ENCODE peak calls at places on chromosomes 12 and 14, in eight cellular contexts. T, I, B, E, O, J, M and N are unnamed samples.

GRCh38 chr12:117097159-117097558 is 2.1 kb downstream of the TESC start:
- DNase-seq in T (no peak), I (no peak), B (no peak), E (no peak), O (no peak), J (no peak), M (no peak), N (no peak)

GRCh38 chr12:95626854-95627253 is 75.6 kb upstream of the USP44 start:
- DNase-seq in T (no peak), I (no peak), B (no peak), E (no peak), O (no peak), J (no peak), M (no peak), N (no peak)

GRCh38 chr12:2922329-2922728 is 31.6 kb downstream of the TULP3 start:
- DNase-seq in T (no peak), I (no peak), B (no peak), E (no peak), O (no peak), J (no peak), M (no peak), N (no peak)

GRCh38 chr12:11863988-11864387 is 206.8 kb upstream of the BCL2L14 start:
- DNase-seq in T (no peak), I (no peak), B (no peak), E (no peak), O (no peak), J (no peak), M (no peak), N (no peak)

GRCh38 chr12:120399531-120399930 is 30.6 kb upstream of the MSI1 start:
- DNase-seq in T (no peak), I (no peak), B (no peak), E (no peak), O (peak; percentile 5), J (no peak), M (no peak), N (no peak)

GRCh38 chr12:57063991-57064725 is 14.2 kb upstream of the MYO1A start:
- DNase-seq in T (no peak), I (no peak), B (no peak), E (no peak), O (peak; percentile 69), J (no peak), M (no peak), N (no peak)

GRCh38 chr12:2163172-2163927 is 110.6 kb downstream of the CACNA1C start:
- DNase-seq in T (peak; percentile 70), I (peak; percentile 77), B (peak; percentile 27), E (peak; percentile 67), O (no peak), J (peak; percentile 92), M (no peak), N (no peak)

GRCh38 chr12:117098361-117099217 is 627 bp downstream of the TESC start:
- DNase-seq in T (peak; percentile 75), I (no peak), B (peak; percentile 37), E (peak; percentile 86), O (no peak), J (peak; percentile 16), M (peak; percentile 37), N (no peak)

GRCh38 chr14:39230416-39230815 is 3.3 kb upstream of the MIA2 start:
- DNase-seq in T (no peak), I (no peak), B (peak; percentile 19), E (no peak), O (no peak), J (no peak), M (no peak), N (no peak)

GRCh38 chr12:107448198-107448597 is 237.4 kb upstream of the PWP1 start:
- DNase-seq in T (no peak), I (no peak), B (peak; percentile 18), E (no peak), O (no peak), J (peak; percentile 20), M (peak; percentile 37), N (no peak)

GRCh38 chr12:53868516-53868986 is 70.1 kb upstream of the HOXC13 start:
- DNase-seq in T (no peak), I (no peak), B (no peak), E (no peak), O (no peak), J (no peak), M (peak; percentile 90), N (no peak)

GRCh38 chr12:68336754-68337343 is 4.7 kb upstream of the MDM1 start:
- DNase-seq in T (no peak), I (no peak), B (no peak), E (no peak), O (no peak), J (peak; percentile 36), M (peak; percentile 22), N (no peak)

GRCh38 chr14:104516906-104517305 is 62.7 kb upstream of the C14orf180 start:
- DNase-seq in T (no peak), I (no peak), B (no peak), E (no peak), O (no peak), J (no peak), M (no peak), N (peak; percentile 64)

GRCh38 chr12:45547822-45548221 is 181.7 kb upstream of the ARID2 start:
- DNase-seq in T (no peak), I (no peak), B (no peak), E (no peak), O (no peak), J (no peak), M (no peak), N (no peak)

GRCh38 chr12:116532986-116533342 is 26.2 kb upstream of the MAP1LC3B2 start:
- DNase-seq in T (no peak), I (no peak), B (no peak), E (peak; percentile 66), O (no peak), J (no peak), M (no peak), N (no peak)

GRCh38 chr12:4807813-4808212 is 87.6 kb downstream of the GALNT8 start:
- DNase-seq in T (no peak), I (no peak), B (no peak), E (no peak), O (no peak), J (no peak), M (no peak), N (no peak)

GRCh38 chr12:6946033-6946919 is 2.5 kb downstream of the C12orf57 start:
- DNase-seq in T (peak; percentile 97), I (no peak), B (peak; percentile 87), E (peak; percentile 99), O (peak; percentile 80), J (peak; percentile 95), M (peak; percentile 96), N (no peak)

GRCh38 chr14:24971255-24971654 is 78.7 kb downstream of the STXBP6 start:
- DNase-seq in T (no peak), I (no peak), B (no peak), E (no peak), O (no peak), J (no peak), M (no peak), N (no peak)

GRCh38 chr14:105281354-105282097 is 19.3 kb downstream of the BRF1 start:
- DNase-seq in T (no peak), I (peak; percentile 18), B (peak; percentile 52), E (peak; percentile 74), O (no peak), J (no peak), M (peak; percentile 76), N (no peak)

GRCh38 chr12:108850854-108851573 is 6.4 kb downstream of the SSH1 start:
- DNase-seq in T (no peak), I (no peak), B (peak; percentile 63), E (peak; percentile 67), O (peak; percentile 79), J (no peak), M (peak; percentile 89), N (no peak)

GRCh38 chr14:42687421-42687820 is 1080.7 kb downstream of the LRFN5 start:
- DNase-seq in T (no peak), I (no peak), B (no peak), E (no peak), O (no peak), J (no peak), M (no peak), N (no peak)

DNA sequence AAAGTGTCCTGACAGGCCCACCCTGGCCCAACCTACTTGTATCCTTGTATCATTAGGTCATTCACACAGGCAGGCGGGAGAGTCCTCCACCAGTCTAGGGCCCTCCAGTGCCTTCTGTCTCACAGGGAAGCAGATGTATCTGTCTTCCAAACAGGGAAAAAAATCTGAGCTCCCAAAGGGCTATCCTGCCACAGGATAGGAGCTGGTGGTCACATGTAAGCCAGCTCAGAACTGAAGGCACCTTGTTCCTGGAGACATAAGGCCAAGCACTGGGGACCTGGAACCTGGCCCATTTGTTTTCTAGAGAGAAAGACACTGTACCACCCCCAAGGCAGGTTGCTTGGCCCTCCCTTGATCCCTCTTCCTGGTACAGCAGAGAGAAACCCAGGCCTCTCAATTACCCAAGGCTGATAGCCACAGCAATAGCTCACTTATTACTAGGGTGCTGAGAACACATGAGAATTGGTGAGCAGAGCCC is 19.4 kb upstream of the PLEKHH1 start:
- DNase-seq in T (no peak), I (peak; percentile 6), B (no peak), E (peak; percentile 73), O (no peak), J (peak; percentile 39), M (no peak), N (no peak)
- H3K27ac ChIP-seq in T (no peak overlapping the region), I (peak overlapping the region; percentile 78), B (no peak overlapping the region), E (peak overlapping the region; percentile 85), O (no peak overlapping the region), J (peak overlapping the region; percentile 82), M (no peak overlapping the region), N (peak overlapping the region; percentile 68)

DNA sequence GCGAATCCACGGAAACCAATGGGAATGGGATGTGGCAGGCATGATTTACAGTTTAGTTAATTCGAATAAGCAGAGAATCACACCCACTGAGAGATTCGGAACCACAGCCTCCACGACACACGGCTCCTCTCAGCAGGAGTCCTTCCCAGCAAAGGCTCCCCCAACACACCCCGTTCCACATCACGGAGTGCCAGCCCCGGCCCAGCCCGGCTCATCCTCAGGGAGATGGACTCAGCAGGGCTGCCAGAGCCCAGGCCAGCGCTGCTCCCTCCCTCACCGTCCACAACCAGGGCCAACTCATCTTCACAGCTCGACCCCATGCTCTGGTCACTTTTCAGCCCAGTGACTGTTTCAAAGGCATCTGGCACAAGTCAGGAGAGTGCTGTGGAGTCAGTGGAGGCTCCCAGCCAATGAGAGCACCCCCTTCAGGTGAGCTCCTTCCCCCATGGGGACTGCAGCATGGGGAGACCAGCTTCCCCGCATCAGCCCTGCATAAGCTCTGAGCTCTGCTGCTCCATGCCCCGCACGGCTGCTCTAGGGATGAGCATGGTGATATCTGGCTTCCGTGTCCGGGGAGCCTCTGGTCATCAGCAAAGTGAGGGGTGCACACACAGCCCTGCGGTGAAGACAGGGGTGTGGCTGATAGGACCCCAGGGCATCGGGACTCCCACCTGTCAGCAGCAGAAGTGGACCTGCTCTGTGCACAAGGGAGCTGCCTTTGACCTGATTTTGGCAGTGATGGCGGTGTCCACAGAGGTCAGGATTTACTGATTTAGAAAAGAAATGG is 238.8 kb upstream of the SFSWAP start:
- DNase-seq in T (peak; percentile 17), I (no peak), B (no peak), E (no peak), O (no peak), J (no peak), M (no peak), N (peak; percentile 58)
- TF ChIP-seq CTCF in T (no peak), I (no peak), B (no peak), E (no peak), O (no peak), J (no peak), M (no peak), N (no peak)

GRCh38 chr14:23321572-23322547 is 603 bp downstream of the PABPN1 start:
- DNase-seq in T (peak; percentile 52), I (peak; percentile 23), B (peak; percentile 65), E (peak; percentile 43), O (no peak), J (peak; percentile 58), M (peak; percentile 44), N (no peak)
- TF ChIP-seq POLR2A in T (no peak), I (no peak), B (peak; percentile 73), E (peak; percentile 51), O (peak; percentile 64), J (peak; percentile 39), M (peak; percentile 42), N (no peak)

GRCh38 chr12:28933176-28933575 is 215.9 kb upstream of the FAR2 start:
- DNase-seq in T (no peak), I (no peak), B (no peak), E (no peak), O (no peak), J (no peak), M (no peak), N (no peak)
- H3K27ac ChIP-seq in T (no peak overlapping the region), I (no peak overlapping the region), B (no peak overlapping the region), E (no peak overlapping the region), O (no peak overlapping the region), J (no peak overlapping the region), M (no peak overlapping the region), N (no peak overlapping the region)